ENCODE peak calls at places on chromosomes 16 and 17, in seven cellular contexts. M is CD8-positive, alpha-beta T cell; Y is neuronal stem cell; R is mammary epithelial cell; E is IMR-90; C is left lung; F is spleen. T is an unnamed sample.

GRCh38 chr17:50904522-50905459 is 38.6 kb upstream of the TOB1 start:
- DNase-seq in M (no peak), Y (no peak), R (no peak), E (no peak), C (peak), F (no peak), T (no peak)

GRCh38 chr16:57178296-57178695 is 7.5 kb downstream of the PSME3IP1 start:
- DNase-seq in M (no peak), Y (no peak), R (no peak), E (no peak), C (no peak), F (no peak), T (no peak)

GRCh38 chr16:85555549-85556455 is 57.3 kb upstream of the GSE1 start:
- DNase-seq in M (peak), Y (no peak), R (peak), E (no peak), C (no peak), F (no peak), T (no peak)

GRCh38 chr17:80991645-80992076 is at the start of gene CHMP6:
- DNase-seq in M (peak), Y (peak), R (peak), E (peak), C (peak), F (peak), T (no peak)

GRCh38 chr17:11644265-11645212 is 46.3 kb downstream of the DNAH9 start:
- DNase-seq in M (peak), Y (peak), R (peak), E (peak), C (peak), F (no peak), T (peak)

GRCh38 chr17:43673516-43674323 is 12.0 kb upstream of the MEOX1 start:
- DNase-seq in M (peak), Y (peak), R (peak), E (peak), C (peak), F (peak), T (no peak)

GRCh38 chr17:82242977-82243647 is 14.3 kb downstream of the SLC16A3 start:
- DNase-seq in M (no peak), Y (no peak), R (peak), E (peak), C (peak), F (peak), T (no peak)

GRCh38 chr17:53191878-53192277 is 630.8 kb upstream of the KIF2B start:
- DNase-seq in M (no peak), Y (no peak), R (no peak), E (no peak), C (no peak), F (no peak), T (no peak)

GRCh38 chr16:85091522-85091910 is 20.8 kb downstream of the CIBAR2 start:
- DNase-seq in M (peak), Y (no peak), R (no peak), E (no peak), C (no peak), F (no peak), T (no peak)

GRCh38 chr17:78820841-78821240 is 19.8 kb downstream of the USP36 start:
- DNase-seq in M (no peak), Y (no peak), R (no peak), E (no peak), C (no peak), F (peak), T (no peak)

GRCh38 chr17:13403982-13404931 is 197.5 kb downstream of the HS3ST3A1 start:
- DNase-seq in M (no peak), Y (no peak), R (no peak), E (no peak), C (no peak), F (no peak), T (no peak)

GRCh38 chr17:13725286-13725990 is 123.7 kb upstream of the HS3ST3A1 start:
- DNase-seq in M (no peak), Y (no peak), R (no peak), E (peak), C (no peak), F (no peak), T (no peak)

GRCh38 chr17:81037026-81037782 is 2.3 kb downstream of the BAIAP2 start:
- DNase-seq in M (no peak), Y (no peak), R (no peak), E (no peak), C (no peak), F (peak), T (peak)

GRCh38 chr17:78272181-78272913 is 40.9 kb downstream of the TMEM235 start:
- DNase-seq in M (peak), Y (no peak), R (peak), E (peak), C (peak), F (peak), T (peak)

GRCh38 chr17:58344047-58344790 is 7.8 kb downstream of the SUPT4H1 start:
- DNase-seq in M (peak), Y (no peak), R (no peak), E (no peak), C (peak), F (peak), T (no peak)

GRCh38 chr17:57295526-57296023 is 39.3 kb downstream of the MSI2 start:
- DNase-seq in M (no peak), Y (no peak), R (no peak), E (peak), C (no peak), F (no peak), T (no peak)

GRCh38 chr16:31876955-31877828 is 3.6 kb downstream of the ZNF267 start:
- DNase-seq in M (peak), Y (no peak), R (peak), E (peak), C (no peak), F (no peak), T (peak)

GRCh38 chr17:76241776-76242175 is 1.5 kb upstream of the RNF157 start:
- DNase-seq in M (no peak), Y (no peak), R (no peak), E (no peak), C (no peak), F (no peak), T (no peak)

GRCh38 chr17:73151888-73152633 is 12.7 kb upstream of the SSTR2 start:
- DNase-seq in M (no peak), Y (no peak), R (no peak), E (no peak), C (no peak), F (no peak), T (no peak)
- H3K27ac ChIP-seq in M (no peak), Y (no peak), R (no peak), E (no peak), C (no peak), F (no peak), T (no peak)

DNA sequence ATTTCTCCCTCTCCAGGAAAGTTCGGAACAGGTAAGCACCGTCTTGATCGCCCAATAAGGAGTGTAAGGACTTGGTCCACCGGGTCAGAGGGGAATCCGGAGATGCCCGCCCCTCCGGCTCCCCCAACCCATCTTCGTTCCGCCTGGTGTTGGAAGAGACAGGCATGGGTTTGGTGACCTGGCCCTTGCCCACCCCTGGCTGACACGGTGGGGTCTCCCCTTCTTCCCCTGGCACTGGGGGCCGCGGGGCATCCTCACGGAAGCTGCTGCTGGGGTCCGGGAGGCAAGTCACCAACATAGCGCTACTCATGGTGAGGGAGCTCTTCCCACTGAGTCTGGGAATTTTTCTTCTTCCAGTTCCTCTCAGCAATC is 3.2 kb downstream of the AXIN2 start:
- DNase-seq in M (no peak), Y (no peak), R (no peak), E (no peak), C (no peak), F (no peak), T (no peak)
- H3K27ac ChIP-seq in M (no peak), Y (no peak), R (no peak), E (no peak), C (peak), F (peak), T (no peak)

GRCh38 chr17:17508641-17509591 is 12.7 kb upstream of the RASD1 start:
- DNase-seq in M (no peak), Y (no peak), R (no peak), E (no peak), C (no peak), F (peak), T (no peak)

GRCh38 chr17:17508019-17508535 is 11.9 kb upstream of the RASD1 start:
- DNase-seq in M (no peak), Y (no peak), R (no peak), E (no peak), C (no peak), F (no peak), T (no peak)

GRCh38 chr17:17510456-17511292 is 14.5 kb upstream of the RASD1 start:
- DNase-seq in M (no peak), Y (no peak), R (no peak), E (no peak), C (no peak), F (peak), T (no peak)

GRCh38 chr17:17511293-17511741 is 15.1 kb upstream of the RASD1 start:
- DNase-seq in M (no peak), Y (no peak), R (no peak), E (no peak), C (no peak), F (peak), T (no peak)

GRCh38 chr17:17509601-17510425 is 13.6 kb upstream of the RASD1 start:
- DNase-seq in M (no peak), Y (no peak), R (no peak), E (no peak), C (no peak), F (peak), T (no peak)
- H3K27ac ChIP-seq in M (no peak), Y (no peak), R (no peak), E (no peak), C (no peak), F (no peak), T (no peak)

GRCh38 chr16:63907251-63907650 is 1214.6 kb downstream of the CDH11 start:
- DNase-seq in M (no peak), Y (no peak), R (no peak), E (no peak), C (no peak), F (no peak), T (no peak)
- H3K27ac ChIP-seq in M (no peak), Y (no peak), R (no peak), E (no peak), C (no peak), F (no peak), T (no peak)

GRCh38 chr16:5366126-5366525 is 268.5 kb upstream of the EEF2KMT start:
- DNase-seq in M (no peak), Y (no peak), R (no peak), E (no peak), C (no peak), F (no peak), T (no peak)
- H3K27ac ChIP-seq in M (no peak), Y (no peak), R (no peak), E (no peak), C (no peak), F (no peak), T (no peak)

GRCh38 chr17:67479119-67479517 is 102.0 kb downstream of the PITPNC1 start:
- DNase-seq in M (no peak), Y (no peak), R (no peak), E (no peak), C (no peak), F (no peak), T (no peak)
- H3K27ac ChIP-seq in M (peak), Y (peak), R (no peak), E (no peak), C (no peak), F (peak), T (no peak)

GRCh38 chr17:28910534-28910933 is 7.7 kb upstream of the DHRS13 start:
- DNase-seq in M (no peak), Y (no peak), R (no peak), E (no peak), C (no peak), F (no peak), T (no peak)

GRCh38 chr17:28908640-28909098 is 5.8 kb upstream of the DHRS13 start:
- DNase-seq in M (no peak), Y (no peak), R (peak), E (peak), C (no peak), F (no peak), T (no peak)

GRCh38 chr17:28907052-28907438 is 4.2 kb upstream of the DHRS13 start:
- DNase-seq in M (no peak), Y (no peak), R (no peak), E (no peak), C (no peak), F (no peak), T (no peak)

GRCh38 chr17:28906276-28907051 is 3.6 kb upstream of the DHRS13 start:
- DNase-seq in M (no peak), Y (no peak), R (no peak), E (no peak), C (no peak), F (no peak), T (no peak)

DNA sequence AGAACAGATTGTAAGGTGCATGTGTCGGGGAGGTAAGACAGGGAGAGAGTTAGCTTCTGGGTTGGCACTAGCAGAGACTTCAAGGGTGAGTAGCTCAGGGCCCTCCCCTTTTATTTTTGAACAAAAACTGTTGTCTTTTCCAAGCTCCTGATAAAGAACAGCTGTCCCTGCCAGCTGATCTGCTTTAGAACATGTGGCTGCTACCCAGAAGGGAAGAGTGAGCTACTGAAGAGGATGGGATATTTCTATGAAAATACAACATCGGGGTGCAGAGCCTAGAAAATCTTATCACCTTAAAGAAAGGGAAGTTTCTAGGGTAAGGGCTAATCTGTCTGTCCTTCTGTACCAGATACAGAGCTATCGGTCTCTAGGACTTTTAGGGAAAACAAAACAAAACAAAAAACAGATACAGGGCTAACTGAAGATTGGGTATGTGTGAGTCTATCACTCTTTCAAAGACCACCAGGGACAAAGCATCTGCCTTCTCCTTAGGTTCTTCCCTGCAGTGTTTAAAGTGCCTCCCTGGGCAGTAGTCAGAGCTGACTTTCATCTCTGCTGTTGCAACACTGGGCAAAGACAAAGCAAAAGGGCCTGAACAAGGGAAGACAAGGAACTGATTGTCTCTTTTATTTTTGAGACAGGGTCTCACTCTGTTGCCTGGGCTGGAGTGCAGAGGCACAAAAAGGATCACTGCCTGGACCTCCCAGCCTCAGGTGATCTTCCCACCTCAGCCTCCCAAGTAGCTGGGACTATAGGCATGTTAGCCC is 5.0 kb upstream of the DHRS13 start:
- DNase-seq in M (no peak), Y (no peak), R (no peak), E (peak), C (no peak), F (no peak), T (no peak)
- H3K27ac ChIP-seq in M (no peak), Y (no peak), R (no peak), E (peak), C (peak), F (peak), T (no peak)

GRCh38 chr16:49651980-49652379 is 203.9 kb downstream of the ZNF423 start:
- DNase-seq in M (no peak), Y (no peak), R (no peak), E (no peak), C (no peak), F (peak), T (no peak)
- H3K27ac ChIP-seq in M (no peak), Y (no peak), R (no peak), E (no peak), C (no peak), F (no peak), T (no peak)

T was measured in epithelial cell of prostate.